ENCODE peak calls at places on chromosomes 4 and X, in seven cellular contexts. One of them, this sample, is unnamed. For H3K36me3, the result is how much of the 10 kb centered on the place peaks cover.

GRCh38 chr4:15695240-15695699 is 7.6 kb upstream of the BST1 start:
- DNase-seq in CD8-positive, alpha-beta T cell: no peak
- DNase-seq in PC-3: peak
- DNase-seq in adrenal gland: no peak
- DNase-seq in hepatocyte: no peak
- DNase-seq in prostate gland: no peak
- DNase-seq in CD8-positive, alpha-beta memory T cell: no peak
- DNase-seq in this sample: no peak

GRCh38 chr4:75391489-75392166 is 122.6 kb downstream of the RCHY1 start:
- DNase-seq in PC-3: no peak
- DNase-seq in adrenal gland: no peak
- DNase-seq in CD8-positive, alpha-beta T cell: no peak
- DNase-seq in CD8-positive, alpha-beta memory T cell: no peak
- DNase-seq in prostate gland: no peak
- DNase-seq in hepatocyte: no peak
- DNase-seq in this sample: no peak

GRCh38 chrX:147376601-147377387 is 534.9 kb upstream of the FMR1 start:
- DNase-seq in PC-3: no peak
- DNase-seq in CD8-positive, alpha-beta T cell: no peak
- DNase-seq in prostate gland: no peak
- DNase-seq in adrenal gland: peak
- DNase-seq in hepatocyte: no peak
- DNase-seq in CD8-positive, alpha-beta memory T cell: no peak
- DNase-seq in this sample: peak

GRCh38 chr4:140003851-140004579 is 150.0 kb downstream of the MAML3 start:
- DNase-seq in prostate gland: no peak
- DNase-seq in PC-3: no peak
- DNase-seq in adrenal gland: no peak
- DNase-seq in CD8-positive, alpha-beta T cell: no peak
- DNase-seq in CD8-positive, alpha-beta memory T cell: no peak
- DNase-seq in hepatocyte: no peak
- DNase-seq in this sample: no peak

GRCh38 chrX:20412871-20413486 is 146.3 kb upstream of the RPS6KA3 start:
- DNase-seq in prostate gland: no peak
- DNase-seq in CD8-positive, alpha-beta T cell: peak
- DNase-seq in hepatocyte: no peak
- DNase-seq in adrenal gland: peak
- DNase-seq in CD8-positive, alpha-beta memory T cell: peak
- DNase-seq in PC-3: no peak
- DNase-seq in this sample: no peak

GRCh38 chr4:72390409-72390808 is 178.6 kb downstream of the ADAMTS3 start:
- DNase-seq in prostate gland: no peak
- DNase-seq in adrenal gland: no peak
- DNase-seq in CD8-positive, alpha-beta T cell: no peak
- DNase-seq in PC-3: peak
- DNase-seq in CD8-positive, alpha-beta memory T cell: no peak
- DNase-seq in hepatocyte: no peak
- DNase-seq in this sample: no peak

GRCh38 chr4:4284827-4285618 is 4.9 kb downstream of the LYAR start:
- DNase-seq in hepatocyte: peak
- DNase-seq in CD8-positive, alpha-beta T cell: no peak
- DNase-seq in CD8-positive, alpha-beta memory T cell: no peak
- DNase-seq in adrenal gland: no peak
- DNase-seq in prostate gland: no peak
- DNase-seq in PC-3: peak
- DNase-seq in this sample: no peak

GRCh38 chrX:43741843-43742573 is 85.9 kb downstream of the MAOA start:
- DNase-seq in PC-3: peak
- DNase-seq in prostate gland: no peak
- DNase-seq in CD8-positive, alpha-beta memory T cell: no peak
- DNase-seq in CD8-positive, alpha-beta T cell: no peak
- DNase-seq in adrenal gland: no peak
- DNase-seq in hepatocyte: no peak
- DNase-seq in this sample: peak

GRCh38 chr4:66017671-66018070 is 347.4 kb upstream of the EPHA5 start:
- DNase-seq in prostate gland: no peak
- DNase-seq in CD8-positive, alpha-beta memory T cell: no peak
- DNase-seq in PC-3: no peak
- DNase-seq in hepatocyte: no peak
- DNase-seq in CD8-positive, alpha-beta T cell: no peak
- DNase-seq in adrenal gland: no peak
- DNase-seq in this sample: no peak

GRCh38 chr4:150569384-150569987 is 12.5 kb upstream of the MAB21L2 start:
- DNase-seq in CD8-positive, alpha-beta memory T cell: no peak
- DNase-seq in prostate gland: no peak
- DNase-seq in CD8-positive, alpha-beta T cell: no peak
- DNase-seq in adrenal gland: peak
- DNase-seq in PC-3: peak
- DNase-seq in hepatocyte: no peak
- DNase-seq in this sample: no peak

GRCh38 chr4:174215936-174216699 is 67.3 kb downstream of the FBXO8 start:
- DNase-seq in hepatocyte: no peak
- DNase-seq in adrenal gland: no peak
- DNase-seq in CD8-positive, alpha-beta T cell: no peak
- DNase-seq in PC-3: no peak
- DNase-seq in prostate gland: no peak
- DNase-seq in CD8-positive, alpha-beta memory T cell: no peak
- DNase-seq in this sample: no peak

GRCh38 chrX:139559383-139560042 is 29.0 kb downstream of the F9 start:
- DNase-seq in hepatocyte: peak
- DNase-seq in prostate gland: peak
- DNase-seq in CD8-positive, alpha-beta memory T cell: no peak
- DNase-seq in CD8-positive, alpha-beta T cell: no peak
- DNase-seq in adrenal gland: peak
- DNase-seq in PC-3: peak
- DNase-seq in this sample: peak

GRCh38 chr4:140019619-140020367 is 134.2 kb downstream of the MAML3 start:
- DNase-seq in CD8-positive, alpha-beta memory T cell: no peak
- DNase-seq in hepatocyte: peak
- DNase-seq in prostate gland: no peak
- DNase-seq in adrenal gland: no peak
- DNase-seq in PC-3: peak
- DNase-seq in CD8-positive, alpha-beta T cell: no peak
- DNase-seq in this sample: no peak

GRCh38 chrX:24242649-24243556 is 71.0 kb downstream of the SUPT20HL2 start:
- DNase-seq in hepatocyte: peak
- DNase-seq in prostate gland: peak
- DNase-seq in CD8-positive, alpha-beta T cell: no peak
- DNase-seq in PC-3: no peak
- DNase-seq in CD8-positive, alpha-beta memory T cell: no peak
- DNase-seq in adrenal gland: peak
- DNase-seq in this sample: peak

GRCh38 chr4:6845574-6845973 is 63.0 kb downstream of the KIAA0232 start:
- DNase-seq in CD8-positive, alpha-beta memory T cell: no peak
- DNase-seq in CD8-positive, alpha-beta T cell: no peak
- DNase-seq in adrenal gland: no peak
- DNase-seq in PC-3: no peak
- DNase-seq in prostate gland: no peak
- DNase-seq in hepatocyte: no peak
- DNase-seq in this sample: no peak

GRCh38 chrX:334971-335757 is 16.6 kb upstream of the GTPBP6 start:
- DNase-seq in hepatocyte: no peak
- DNase-seq in CD8-positive, alpha-beta memory T cell: no peak
- DNase-seq in adrenal gland: no peak
- DNase-seq in prostate gland: no peak
- DNase-seq in CD8-positive, alpha-beta T cell: no peak
- DNase-seq in PC-3: no peak
- DNase-seq in this sample: no peak

GRCh38 chr4:97003715-97004114 is 1139.6 kb downstream of the STPG2 start:
- DNase-seq in CD8-positive, alpha-beta T cell: no peak
- DNase-seq in PC-3: no peak
- DNase-seq in CD8-positive, alpha-beta memory T cell: no peak
- DNase-seq in adrenal gland: no peak
- DNase-seq in hepatocyte: no peak
- DNase-seq in prostate gland: no peak
- DNase-seq in this sample: no peak

GRCh38 chrX:80285131-80285773 is 135.0 kb upstream of the TENT5D start:
- DNase-seq in hepatocyte: peak
- DNase-seq in prostate gland: peak
- DNase-seq in CD8-positive, alpha-beta T cell: no peak
- DNase-seq in CD8-positive, alpha-beta memory T cell: no peak
- DNase-seq in PC-3: peak
- DNase-seq in adrenal gland: no peak
- DNase-seq in this sample: peak

GRCh38 chrX:275476-275966 is 5.7 kb upstream of the PLCXD1 start:
- DNase-seq in PC-3: no peak
- DNase-seq in adrenal gland: no peak
- DNase-seq in CD8-positive, alpha-beta T cell: no peak
- DNase-seq in CD8-positive, alpha-beta memory T cell: no peak
- DNase-seq in prostate gland: no peak
- DNase-seq in hepatocyte: no peak
- DNase-seq in this sample: peak

GRCh38 chr4:2799971-2800690 is 7.2 kb downstream of the SH3BP2 start:
- DNase-seq in adrenal gland: peak
- DNase-seq in CD8-positive, alpha-beta memory T cell: no peak
- DNase-seq in PC-3: no peak
- DNase-seq in CD8-positive, alpha-beta T cell: no peak
- DNase-seq in hepatocyte: no peak
- DNase-seq in prostate gland: no peak
- DNase-seq in this sample: peak

DNA sequence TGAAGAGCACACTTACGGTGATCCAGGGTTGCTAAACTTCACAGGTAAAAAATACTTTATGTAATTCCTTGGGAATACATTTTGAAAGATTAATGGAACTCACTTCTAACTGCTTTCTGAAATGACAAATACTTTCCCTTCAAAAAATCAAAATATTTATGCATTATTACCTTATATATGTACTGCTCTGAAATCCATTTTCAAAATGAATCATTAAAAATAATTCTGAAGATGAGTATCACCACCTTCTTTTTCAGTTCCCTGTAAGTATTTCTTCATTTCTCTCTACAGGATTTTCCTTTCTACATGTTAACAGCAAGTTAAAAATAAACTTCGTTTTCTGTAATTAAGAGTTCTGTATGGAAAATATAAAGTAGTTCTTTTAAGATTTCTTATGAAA is 428.6 kb downstream of the TMA16 start:
- DNase-seq in CD8-positive, alpha-beta T cell: no peak
- DNase-seq in prostate gland: no peak
- DNase-seq in hepatocyte: no peak
- DNase-seq in CD8-positive, alpha-beta memory T cell: no peak
- DNase-seq in PC-3: no peak
- DNase-seq in adrenal gland: no peak
- DNase-seq in this sample: no peak
- H3K4me3 ChIP-seq in CD8-positive, alpha-beta T cell: no peak
- H3K4me3 ChIP-seq in prostate gland: no peak
- H3K4me3 ChIP-seq in hepatocyte: no peak
- H3K4me3 ChIP-seq in CD8-positive, alpha-beta memory T cell: no peak
- H3K4me3 ChIP-seq in PC-3: no peak
- H3K4me3 ChIP-seq in adrenal gland: no peak
- H3K4me3 ChIP-seq in this sample: no peak

DNA sequence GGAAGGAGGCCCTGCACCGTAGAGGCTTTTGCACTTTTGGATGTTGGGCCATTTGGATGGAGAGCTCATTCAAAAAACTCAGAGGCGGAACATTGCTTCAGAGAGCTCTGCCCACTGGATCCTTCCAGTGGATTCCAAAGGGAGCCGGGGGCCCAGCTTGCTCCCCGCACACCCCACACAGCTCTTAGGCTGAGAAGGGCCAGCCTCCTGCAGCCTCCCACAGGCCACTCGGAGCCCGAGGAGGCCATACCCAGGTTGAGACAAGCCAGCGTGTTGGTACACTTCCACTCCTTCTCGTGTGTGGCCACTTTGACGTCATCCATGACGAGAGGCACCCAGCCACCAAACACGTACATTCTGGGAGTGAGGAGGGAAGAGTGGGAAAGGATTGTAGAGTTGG is 10.3 kb downstream of the HCFC1 start:
- DNase-seq in hepatocyte: no peak
- DNase-seq in adrenal gland: no peak
- DNase-seq in PC-3: no peak
- DNase-seq in CD8-positive, alpha-beta T cell: no peak
- DNase-seq in CD8-positive, alpha-beta memory T cell: no peak
- DNase-seq in prostate gland: no peak
- DNase-seq in this sample: no peak
- H3K36me3 ChIP-seq in hepatocyte: under half
- H3K36me3 ChIP-seq in adrenal gland: half or more
- H3K36me3 ChIP-seq in PC-3: under half
- H3K36me3 ChIP-seq in CD8-positive, alpha-beta T cell: under half
- H3K36me3 ChIP-seq in CD8-positive, alpha-beta memory T cell: under half
- H3K36me3 ChIP-seq in prostate gland: under half
- H3K36me3 ChIP-seq in this sample: under half

GRCh38 chr4:10810411-10810810 is 125.8 kb upstream of the CLNK start:
- DNase-seq in CD8-positive, alpha-beta T cell: no peak
- DNase-seq in adrenal gland: no peak
- DNase-seq in CD8-positive, alpha-beta memory T cell: no peak
- DNase-seq in PC-3: no peak
- DNase-seq in prostate gland: no peak
- DNase-seq in hepatocyte: no peak
- DNase-seq in this sample: no peak
- H3K4me3 ChIP-seq in CD8-positive, alpha-beta T cell: no peak
- H3K4me3 ChIP-seq in adrenal gland: no peak
- H3K4me3 ChIP-seq in CD8-positive, alpha-beta memory T cell: no peak
- H3K4me3 ChIP-seq in PC-3: no peak
- H3K4me3 ChIP-seq in prostate gland: no peak
- H3K4me3 ChIP-seq in hepatocyte: no peak
- H3K4me3 ChIP-seq in this sample: no peak

GRCh38 chr4:103137446-103137827 is 37.8 kb upstream of the BDH2 start:
- DNase-seq in hepatocyte: no peak
- DNase-seq in adrenal gland: no peak
- DNase-seq in prostate gland: no peak
- DNase-seq in CD8-positive, alpha-beta T cell: no peak
- DNase-seq in PC-3: peak
- DNase-seq in CD8-positive, alpha-beta memory T cell: no peak
- DNase-seq in this sample: no peak

GRCh38 chr4:103136671-103137445 is 37.2 kb upstream of the BDH2 start:
- DNase-seq in adrenal gland: no peak
- DNase-seq in CD8-positive, alpha-beta memory T cell: no peak
- DNase-seq in hepatocyte: no peak
- DNase-seq in prostate gland: no peak
- DNase-seq in CD8-positive, alpha-beta T cell: no peak
- DNase-seq in PC-3: no peak
- DNase-seq in this sample: no peak
- H3K36me3 ChIP-seq in adrenal gland: under half
- H3K36me3 ChIP-seq in CD8-positive, alpha-beta memory T cell: under half
- H3K36me3 ChIP-seq in hepatocyte: under half
- H3K36me3 ChIP-seq in prostate gland: under half
- H3K36me3 ChIP-seq in CD8-positive, alpha-beta T cell: under half
- H3K36me3 ChIP-seq in PC-3: under half
- H3K36me3 ChIP-seq in this sample: under half

This sample was measured in body of pancreas.